ENCODE peak calls at places on chromosomes 5 and 9, in five cellular contexts. One of them, this sample, is unnamed.

GRCh38 chr9:76766126-76766525 is 1.9 kb downstream of the PCA3 start:
- DNase-seq in neural progenitor cell: no peak
- DNase-seq in cardiac muscle cell: no peak
- DNase-seq in upper lobe of left lung: no peak
- DNase-seq in tibial artery: no peak
- DNase-seq in this sample: no peak

GRCh38 chr5:42547146-42547545 is 123.9 kb downstream of the GHR start:
- DNase-seq in neural progenitor cell: no peak
- DNase-seq in upper lobe of left lung: no peak
- DNase-seq in cardiac muscle cell: peak; percentile 58
- DNase-seq in tibial artery: no peak
- DNase-seq in this sample: no peak

GRCh38 chr5:96292582-96293247 is 140.3 kb downstream of the PCSK1 start:
- DNase-seq in cardiac muscle cell: peak; percentile 85
- DNase-seq in neural progenitor cell: no peak
- DNase-seq in tibial artery: peak; percentile 71
- DNase-seq in upper lobe of left lung: no peak
- DNase-seq in this sample: no peak

GRCh38 chr9:17742065-17742464 is 163.2 kb downstream of the SH3GL2 start:
- DNase-seq in cardiac muscle cell: no peak
- DNase-seq in upper lobe of left lung: no peak
- DNase-seq in tibial artery: no peak
- DNase-seq in neural progenitor cell: peak; percentile 65
- DNase-seq in this sample: no peak

GRCh38 chr5:66867622-66868322 is 271.6 kb downstream of the MAST4 start:
- DNase-seq in cardiac muscle cell: no peak
- DNase-seq in upper lobe of left lung: no peak
- DNase-seq in neural progenitor cell: no peak
- DNase-seq in tibial artery: no peak
- DNase-seq in this sample: no peak

GRCh38 chr5:90184764-90185163 is 224.8 kb downstream of the CETN3 start:
- DNase-seq in tibial artery: no peak
- DNase-seq in neural progenitor cell: no peak
- DNase-seq in cardiac muscle cell: no peak
- DNase-seq in upper lobe of left lung: no peak
- DNase-seq in this sample: no peak

GRCh38 chr9:137402752-137403151 is 20.2 kb downstream of the EXD3 start:
- DNase-seq in cardiac muscle cell: no peak
- DNase-seq in neural progenitor cell: no peak
- DNase-seq in tibial artery: no peak
- DNase-seq in upper lobe of left lung: no peak
- DNase-seq in this sample: no peak

GRCh38 chr9:133143639-133144141 is 20.0 kb downstream of the GBGT1 start:
- DNase-seq in upper lobe of left lung: peak; percentile 64
- DNase-seq in tibial artery: no peak
- DNase-seq in neural progenitor cell: no peak
- DNase-seq in cardiac muscle cell: no peak
- DNase-seq in this sample: no peak

GRCh38 chr9:22654833-22655232 is 208.2 kb downstream of the DMRTA1 start:
- DNase-seq in cardiac muscle cell: no peak
- DNase-seq in neural progenitor cell: no peak
- DNase-seq in tibial artery: no peak
- DNase-seq in upper lobe of left lung: no peak
- DNase-seq in this sample: no peak

GRCh38 chr9:134398756-134399155 is 72.5 kb downstream of the RXRA start:
- DNase-seq in cardiac muscle cell: no peak
- DNase-seq in neural progenitor cell: no peak
- DNase-seq in upper lobe of left lung: no peak
- DNase-seq in tibial artery: no peak
- DNase-seq in this sample: no peak

GRCh38 chr9:14198049-14198448 is 115.9 kb downstream of the NFIB start:
- DNase-seq in upper lobe of left lung: no peak
- DNase-seq in cardiac muscle cell: peak; percentile 46
- DNase-seq in tibial artery: no peak
- DNase-seq in neural progenitor cell: no peak
- DNase-seq in this sample: no peak

GRCh38 chr5:81391-82021 is 10.5 kb upstream of the PLEKHG4B start:
- DNase-seq in neural progenitor cell: peak; percentile 50
- DNase-seq in tibial artery: no peak
- DNase-seq in cardiac muscle cell: no peak
- DNase-seq in upper lobe of left lung: peak; percentile 54
- DNase-seq in this sample: no peak

GRCh38 chr9:106921341-106921899 is 58.5 kb downstream of the ZNF462 start:
- DNase-seq in upper lobe of left lung: no peak
- DNase-seq in tibial artery: no peak
- DNase-seq in cardiac muscle cell: peak; percentile 94
- DNase-seq in neural progenitor cell: peak; percentile 21
- DNase-seq in this sample: no peak

GRCh38 chr5:7650755-7651154 is 200.2 kb downstream of the CFAP90 start:
- DNase-seq in neural progenitor cell: no peak
- DNase-seq in tibial artery: no peak
- DNase-seq in cardiac muscle cell: no peak
- DNase-seq in upper lobe of left lung: no peak
- DNase-seq in this sample: no peak

GRCh38 chr5:93572773-93573626 is 8.0 kb downstream of the NR2F1-AS1 start:
- DNase-seq in upper lobe of left lung: peak; percentile 83
- DNase-seq in cardiac muscle cell: peak; percentile 72
- DNase-seq in tibial artery: no peak
- DNase-seq in neural progenitor cell: peak; percentile 92
- DNase-seq in this sample: no peak

GRCh38 chr9:5843450-5844249 is 10.7 kb upstream of the ERMP1 start:
- DNase-seq in tibial artery: no peak
- DNase-seq in neural progenitor cell: no peak
- DNase-seq in upper lobe of left lung: no peak
- DNase-seq in cardiac muscle cell: peak; percentile 58
- DNase-seq in this sample: no peak

GRCh38 chr5:127296321-127296720 is 5.7 kb downstream of the MEGF10 start:
- DNase-seq in tibial artery: no peak
- DNase-seq in neural progenitor cell: no peak
- DNase-seq in cardiac muscle cell: no peak
- DNase-seq in upper lobe of left lung: no peak
- DNase-seq in this sample: no peak

GRCh38 chr9:109856785-109857184 is 76.8 kb downstream of the PALM2AKAP2 start:
- DNase-seq in cardiac muscle cell: peak; percentile 50
- DNase-seq in neural progenitor cell: peak; percentile 9
- DNase-seq in tibial artery: no peak
- DNase-seq in upper lobe of left lung: no peak
- DNase-seq in this sample: no peak

GRCh38 chr5:150904479-150905311 is at the start of gene ZNF300:
- DNase-seq in tibial artery: peak; percentile 91
- DNase-seq in neural progenitor cell: peak; percentile 91
- DNase-seq in cardiac muscle cell: peak; percentile 98
- DNase-seq in upper lobe of left lung: peak; percentile 86
- DNase-seq in this sample: peak; percentile 17

GRCh38 chr5:174793684-174794328 is 69.4 kb downstream of the MSX2 start:
- DNase-seq in cardiac muscle cell: peak; percentile 66
- DNase-seq in upper lobe of left lung: peak; percentile 94
- DNase-seq in neural progenitor cell: peak; percentile 89
- DNase-seq in tibial artery: peak; percentile 72
- DNase-seq in this sample: peak; percentile 29

GRCh38 chr9:14313951-14314423 is at the start of gene NFIB:
- DNase-seq in tibial artery: peak; percentile 78
- DNase-seq in upper lobe of left lung: peak; percentile 86
- DNase-seq in neural progenitor cell: peak; percentile 59
- DNase-seq in cardiac muscle cell: peak; percentile 66
- DNase-seq in this sample: no peak

GRCh38 chr5:134566181-134566740 is 40.8 kb downstream of the JADE2 start:
- DNase-seq in tibial artery: no peak
- DNase-seq in upper lobe of left lung: no peak
- DNase-seq in cardiac muscle cell: no peak
- DNase-seq in neural progenitor cell: no peak
- DNase-seq in this sample: no peak

GRCh38 chr5:60652206-60652605 is 47.8 kb downstream of the DEPDC1B start:
- DNase-seq in cardiac muscle cell: peak; percentile 91
- DNase-seq in tibial artery: no peak
- DNase-seq in neural progenitor cell: no peak
- DNase-seq in upper lobe of left lung: no peak
- DNase-seq in this sample: no peak

GRCh38 chr5:112738180-112738560 is 485 bp downstream of the APC start:
- DNase-seq in upper lobe of left lung: no peak
- DNase-seq in tibial artery: no peak
- DNase-seq in neural progenitor cell: peak; percentile 36
- DNase-seq in cardiac muscle cell: peak; percentile 6
- DNase-seq in this sample: no peak

GRCh38 chr9:81113408-81114124 is 575.8 kb downstream of the TLE1 start:
- DNase-seq in cardiac muscle cell: no peak
- DNase-seq in neural progenitor cell: no peak
- DNase-seq in tibial artery: no peak
- DNase-seq in upper lobe of left lung: no peak
- DNase-seq in this sample: no peak

GRCh38 chr5:105688227-105688807 is 1982.4 kb downstream of the EFNA5 start:
- DNase-seq in cardiac muscle cell: no peak
- DNase-seq in neural progenitor cell: peak; percentile 15
- DNase-seq in tibial artery: no peak
- DNase-seq in upper lobe of left lung: no peak
- DNase-seq in this sample: no peak

GRCh38 chr5:56454219-56454862 is 221.2 kb upstream of the ANKRD55 start:
- DNase-seq in tibial artery: no peak
- DNase-seq in neural progenitor cell: no peak
- DNase-seq in cardiac muscle cell: no peak
- DNase-seq in upper lobe of left lung: no peak
- DNase-seq in this sample: no peak

GRCh38 chr5:35903631-35904203 is 34.7 kb downstream of the CAPSL start:
- DNase-seq in tibial artery: no peak
- DNase-seq in neural progenitor cell: no peak
- DNase-seq in cardiac muscle cell: no peak
- DNase-seq in upper lobe of left lung: no peak
- DNase-seq in this sample: no peak

GRCh38 chr5:138752341-138752950 is 779 bp upstream of the CTNNA1 start:
- DNase-seq in cardiac muscle cell: peak; percentile 25
- DNase-seq in upper lobe of left lung: peak; percentile 54
- DNase-seq in tibial artery: peak; percentile 66
- DNase-seq in neural progenitor cell: peak; percentile 69
- DNase-seq in this sample: no peak

GRCh38 chr9:34560574-34561229 is 28.8 kb downstream of the CNTFR start:
- DNase-seq in neural progenitor cell: no peak
- DNase-seq in cardiac muscle cell: no peak
- DNase-seq in tibial artery: no peak
- DNase-seq in upper lobe of left lung: peak; percentile 78
- DNase-seq in this sample: no peak

GRCh38 chr9:130042931-130043653 is at the start of gene FNBP1:
- DNase-seq in cardiac muscle cell: peak; percentile 84
- DNase-seq in tibial artery: peak; percentile 89
- DNase-seq in neural progenitor cell: peak; percentile 94
- DNase-seq in upper lobe of left lung: peak; percentile 96
- DNase-seq in this sample: peak; percentile 69

GRCh38 chr9:130040901-130041647 is 1.9 kb downstream of the FNBP1 start:
- DNase-seq in upper lobe of left lung: no peak
- DNase-seq in neural progenitor cell: no peak
- DNase-seq in cardiac muscle cell: no peak
- DNase-seq in tibial artery: no peak
- DNase-seq in this sample: no peak

GRCh38 chr9:130042406-130042930 is 521 bp downstream of the FNBP1 start:
- DNase-seq in cardiac muscle cell: peak; percentile 20
- DNase-seq in tibial artery: peak; percentile 74
- DNase-seq in upper lobe of left lung: peak; percentile 92
- DNase-seq in neural progenitor cell: peak; percentile 76
- DNase-seq in this sample: no peak

GRCh38 chr9:130041648-130042405 is 1.2 kb downstream of the FNBP1 start:
- DNase-seq in upper lobe of left lung: no peak
- DNase-seq in neural progenitor cell: peak; percentile 52
- DNase-seq in tibial artery: peak; percentile 69
- DNase-seq in cardiac muscle cell: peak; percentile 37
- DNase-seq in this sample: no peak

DNA sequence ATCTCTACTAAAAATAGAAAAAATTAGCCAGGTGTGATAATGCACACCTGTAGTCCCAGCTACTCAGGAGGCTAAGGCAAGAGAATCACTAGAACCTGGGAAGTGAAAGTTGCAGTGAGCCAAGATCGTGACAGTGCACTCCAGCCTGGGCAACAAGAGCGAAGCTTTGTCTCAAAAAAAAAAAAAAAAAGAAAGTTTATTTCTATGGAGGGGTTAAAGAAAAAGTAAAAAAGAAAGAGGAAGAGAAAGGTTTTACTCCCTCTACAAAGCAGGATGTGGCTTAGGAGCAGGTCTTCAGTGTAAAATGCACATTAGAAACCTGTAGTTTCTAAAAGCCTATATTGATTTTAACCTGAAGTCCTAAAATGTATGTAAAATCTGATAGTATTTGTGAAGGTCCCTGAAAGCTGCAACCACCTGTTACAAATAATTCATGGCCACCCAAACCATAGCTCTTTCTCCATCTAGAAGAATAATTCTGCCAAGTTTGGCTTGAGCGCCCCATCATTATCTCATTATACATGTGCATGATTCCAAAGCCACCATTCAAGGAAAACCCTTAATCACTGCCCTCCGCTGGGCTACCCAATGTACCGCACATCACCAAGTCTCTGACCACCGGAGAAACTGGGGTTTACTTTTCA is 3.4 kb downstream of the FNBP1 start:
- DNase-seq in upper lobe of left lung: no peak
- DNase-seq in neural progenitor cell: peak; percentile 38
- DNase-seq in tibial artery: no peak
- DNase-seq in cardiac muscle cell: peak; percentile 18
- DNase-seq in this sample: no peak
- TF ChIP-seq CTCF in upper lobe of left lung: no peak
- TF ChIP-seq CTCF in neural progenitor cell: peak; percentile 32
- TF ChIP-seq CTCF in tibial artery: no peak
- TF ChIP-seq CTCF in cardiac muscle cell: peak; percentile 8
- TF ChIP-seq CTCF in this sample: no peak

GRCh38 chr5:132825824-132826391 is 4.5 kb downstream of the SHROOM1 start:
- DNase-seq in upper lobe of left lung: no peak
- DNase-seq in neural progenitor cell: peak; percentile 57
- DNase-seq in tibial artery: no peak
- DNase-seq in cardiac muscle cell: no peak
- DNase-seq in this sample: no peak
- H3K27ac ChIP-seq in upper lobe of left lung: peak overlapping the region; percentile 56
- H3K27ac ChIP-seq in neural progenitor cell: no peak overlapping the region
- H3K27ac ChIP-seq in tibial artery: no peak overlapping the region
- H3K27ac ChIP-seq in cardiac muscle cell: no peak overlapping the region
- H3K27ac ChIP-seq in this sample: no peak overlapping the region

GRCh38 chr5:123450114-123450513 is 26.9 kb upstream of the CEP120 start:
- DNase-seq in cardiac muscle cell: no peak
- DNase-seq in neural progenitor cell: no peak
- DNase-seq in tibial artery: no peak
- DNase-seq in upper lobe of left lung: no peak
- DNase-seq in this sample: no peak
- H3K9me3 ChIP-seq in cardiac muscle cell: no peaks in the 10 kb centered on the region
- H3K9me3 ChIP-seq in neural progenitor cell: no peaks in the 10 kb centered on the region
- H3K9me3 ChIP-seq in tibial artery: no peaks in the 10 kb centered on the region
- H3K9me3 ChIP-seq in upper lobe of left lung: no peaks in the 10 kb centered on the region
- H3K9me3 ChIP-seq in this sample: no peaks in the 10 kb centered on the region

GRCh38 chr9:92737611-92738299 is 26.9 kb downstream of the BICD2 start:
- DNase-seq in neural progenitor cell: no peak
- DNase-seq in upper lobe of left lung: no peak
- DNase-seq in tibial artery: peak; percentile 54
- DNase-seq in cardiac muscle cell: no peak
- DNase-seq in this sample: no peak

GRCh38 chr9:92739346-92740014 is 25.2 kb downstream of the BICD2 start:
- DNase-seq in cardiac muscle cell: no peak
- DNase-seq in tibial artery: peak; percentile 23
- DNase-seq in upper lobe of left lung: no peak
- DNase-seq in neural progenitor cell: no peak
- DNase-seq in this sample: no peak

GRCh38 chr9:92736816-92737606 is 27.6 kb downstream of the BICD2 start:
- DNase-seq in neural progenitor cell: no peak
- DNase-seq in cardiac muscle cell: peak; percentile 73
- DNase-seq in upper lobe of left lung: no peak
- DNase-seq in tibial artery: peak; percentile 40
- DNase-seq in this sample: no peak

GRCh38 chr9:92740015-92740408 is 24.6 kb downstream of the BICD2 start:
- DNase-seq in upper lobe of left lung: no peak
- DNase-seq in neural progenitor cell: no peak
- DNase-seq in tibial artery: no peak
- DNase-seq in cardiac muscle cell: peak; percentile 39
- DNase-seq in this sample: no peak

GRCh38 chr9:92738661-92739081 is 26.0 kb downstream of the BICD2 start:
- DNase-seq in upper lobe of left lung: no peak
- DNase-seq in tibial artery: peak; percentile 51
- DNase-seq in neural progenitor cell: no peak
- DNase-seq in cardiac muscle cell: peak; percentile 33
- DNase-seq in this sample: no peak
- TF ChIP-seq CTCF in upper lobe of left lung: no peak
- TF ChIP-seq CTCF in tibial artery: no peak
- TF ChIP-seq CTCF in neural progenitor cell: no peak
- TF ChIP-seq CTCF in cardiac muscle cell: no peak
- TF ChIP-seq CTCF in this sample: no peak